ENCODE peak calls at places on chromosomes 6 and 20, in four cellular contexts. Y is endothelial cell of umbilical vein, X is uterus, P is sigmoid colon. U is an unnamed sample.

GRCh38 chr6:24854077-24854670 is 55.5 kb upstream of the ARMH2 start:
- DNase-seq in Y (no peak), X (no peak), P (no peak), U (no peak)

GRCh38 chr6:77620290-77620882 is 32.5 kb upstream of the MEI4 start:
- DNase-seq in Y (peak), X (no peak), P (no peak), U (no peak)

GRCh38 chr20:61371501-61372150 is 119.6 kb downstream of the CDH4 start:
- DNase-seq in Y (no peak), X (no peak), P (no peak), U (no peak)

GRCh38 chr6:25585225-25585624 is 66.8 kb upstream of the SCGN start:
- DNase-seq in Y (no peak), X (no peak), P (no peak), U (no peak)

GRCh38 chr6:152124432-152125074 is 317.1 kb downstream of the ESR1 start:
- DNase-seq in Y (peak), X (no peak), P (no peak), U (no peak)

GRCh38 chr20:49203011-49203410 is 14.9 kb upstream of the STAU1 start:
- DNase-seq in Y (no peak), X (no peak), P (peak), U (no peak)

GRCh38 chr20:48295966-48296421 is 510.7 kb upstream of the SULF2 start:
- DNase-seq in Y (peak), X (no peak), P (no peak), U (no peak)

GRCh38 chr6:77462359-77463307 is 658 bp downstream of the HTR1B start:
- DNase-seq in Y (peak), X (no peak), P (peak), U (no peak)

GRCh38 chr6:19827247-19827646 is 9.9 kb upstream of the ID4 start:
- DNase-seq in Y (no peak), X (no peak), P (no peak), U (no peak)

GRCh38 chr6:162705736-162706135 is 21.8 kb downstream of the PRKN start:
- DNase-seq in Y (no peak), X (no peak), P (no peak), U (no peak)

DNA sequence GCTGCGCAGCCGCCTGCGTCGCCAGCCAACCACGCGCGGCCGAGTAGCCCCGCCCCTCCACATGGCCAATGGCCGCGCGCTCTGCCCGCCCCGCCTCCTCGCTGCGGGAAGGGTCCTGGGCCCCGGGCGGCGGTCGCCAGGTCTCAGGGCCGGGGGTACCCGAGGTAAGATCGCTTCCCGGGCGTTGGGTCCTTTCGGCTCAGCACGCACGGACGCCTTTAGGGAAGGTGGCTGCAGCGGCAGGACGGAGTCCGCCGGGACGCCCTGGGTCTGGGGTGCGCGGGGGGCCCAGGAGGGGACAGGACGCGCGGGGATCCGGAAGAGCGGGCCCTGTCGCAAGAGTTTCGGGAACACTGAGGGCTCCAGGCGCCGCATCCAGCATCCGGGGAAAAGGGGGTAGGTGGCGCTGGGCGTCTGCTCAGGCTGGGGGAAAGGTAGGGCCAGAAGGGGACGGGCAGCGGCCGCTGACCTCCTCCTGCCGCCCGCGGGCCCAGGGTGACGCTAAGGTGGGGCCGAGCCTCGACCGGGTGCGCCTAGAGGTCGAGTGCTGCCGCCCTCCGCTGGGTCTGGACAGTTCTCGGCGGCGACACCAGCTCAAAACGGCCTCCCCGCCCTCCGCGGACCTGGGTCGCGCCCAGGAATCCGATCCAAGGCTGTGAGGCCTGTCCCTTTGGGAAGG is at the start of gene MAVS:
- DNase-seq in Y (peak), X (peak), P (peak), U (peak)
- TF ChIP-seq POLR2A in Y (peak), X (peak), P (peak), U (peak)

GRCh38 chr6:35599761-35600658 is 87.3 kb upstream of the TULP1 start:
- DNase-seq in Y (peak), X (no peak), P (no peak), U (no peak)

GRCh38 chr6:35603326-35604202 is 85.2 kb downstream of the FKBP5 start:
- DNase-seq in Y (peak), X (no peak), P (no peak), U (no peak)

GRCh38 chr6:35600659-35601125 is 88.0 kb upstream of the TULP1 start:
- DNase-seq in Y (peak), X (no peak), P (no peak), U (no peak)

GRCh38 chr6:35602133-35602946 is 86.4 kb downstream of the FKBP5 start:
- DNase-seq in Y (peak), X (peak), P (peak), U (no peak)

GRCh38 chr6:35601331-35602132 is 87.2 kb downstream of the FKBP5 start:
- DNase-seq in Y (peak), X (peak), P (peak), U (no peak)
- TF ChIP-seq POLR2A in Y (no peak), X (peak), P (no peak), U (no peak)

GRCh38 chr20:57708694-57709673 is 831 bp downstream of the PMEPA1 start:
- DNase-seq in Y (peak), X (peak), P (peak), U (no peak)

GRCh38 chr20:57710841-57711240 is 1.0 kb upstream of the PMEPA1 start:
- DNase-seq in Y (peak), X (no peak), P (no peak), U (no peak)

GRCh38 chr20:57711311-57711712 is 1.5 kb upstream of the PMEPA1 start:
- DNase-seq in Y (no peak), X (no peak), P (peak), U (no peak)

GRCh38 chr20:57711826-57712225 is 2.0 kb upstream of the PMEPA1 start:
- DNase-seq in Y (no peak), X (no peak), P (no peak), U (no peak)

DNA sequence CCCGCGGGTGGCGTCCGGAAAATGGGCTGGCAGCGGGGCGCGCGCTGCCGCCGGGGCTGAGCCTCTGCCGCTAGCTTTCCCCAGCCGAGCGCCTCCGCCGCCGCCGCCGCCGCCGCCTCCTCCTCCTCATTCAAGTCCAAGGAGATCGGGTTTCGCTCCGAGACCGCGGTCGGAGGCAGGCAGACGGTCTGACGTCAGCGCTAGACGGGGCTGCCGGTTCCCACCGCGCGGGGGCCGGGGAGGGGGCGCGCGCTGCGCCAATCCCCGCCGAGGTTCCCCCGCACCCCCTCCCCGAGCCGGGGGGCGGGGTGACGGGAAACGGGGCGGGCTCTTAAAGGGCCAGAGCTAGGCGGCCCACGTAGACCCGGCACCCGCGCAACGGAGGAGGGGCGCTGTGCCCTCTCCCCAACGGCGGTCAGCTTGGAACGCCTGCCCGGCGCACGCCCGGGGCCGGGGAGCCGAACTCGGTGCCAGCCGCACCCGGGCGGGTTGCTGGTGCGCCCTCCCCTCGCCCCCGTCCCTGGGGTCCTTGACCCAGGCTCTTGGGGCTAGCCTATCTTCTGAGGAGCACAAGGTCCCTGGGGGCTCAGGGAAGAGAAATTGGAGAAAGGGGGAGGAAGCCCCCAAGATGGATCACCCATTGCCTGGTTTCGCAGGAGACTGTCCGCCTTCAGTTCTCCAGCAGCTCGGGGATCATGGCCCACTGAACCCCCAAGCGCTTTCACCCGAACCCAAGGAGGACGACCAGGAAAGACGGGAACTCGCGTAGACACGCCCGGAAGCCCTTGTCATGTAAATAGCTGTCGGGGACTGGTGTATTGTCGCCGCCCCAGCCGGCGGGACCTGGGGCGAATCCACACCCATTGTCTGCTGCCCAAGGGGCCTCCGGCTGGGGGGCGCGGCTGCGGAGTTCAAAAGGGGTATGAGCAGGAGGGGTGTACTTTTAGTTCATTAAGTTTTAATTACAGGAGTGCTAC is at the start of gene PMEPA1:
- DNase-seq in Y (peak), X (peak), P (peak), U (peak)
- TF ChIP-seq POLR2A in Y (no peak), X (peak), P (peak), U (peak)

DNA sequence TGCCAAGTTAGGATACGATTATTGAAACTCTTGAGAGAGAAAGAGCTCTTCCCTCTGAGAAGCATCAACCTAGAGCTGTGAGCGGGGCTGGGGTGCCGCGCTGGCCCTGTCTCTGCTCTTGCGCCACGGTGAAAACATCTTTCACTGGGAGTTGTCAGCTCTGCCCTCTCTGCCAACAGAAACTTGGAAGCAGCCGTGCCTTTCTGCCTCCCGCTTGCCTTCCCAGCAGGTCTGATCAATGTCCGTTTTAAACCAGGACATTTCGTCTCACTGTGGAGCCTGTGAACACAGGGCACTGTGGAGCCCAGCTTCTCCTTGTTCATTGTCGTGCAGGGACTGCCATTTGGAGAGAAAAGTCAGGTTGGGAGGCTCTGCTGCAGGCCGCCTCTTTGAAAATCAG is 249.2 kb upstream of the PMEPA1 start:
- DNase-seq in Y (no peak), X (peak), P (peak), U (no peak)
- TF ChIP-seq POLR2A in Y (no peak), X (no peak), P (no peak), U (no peak)

DNA sequence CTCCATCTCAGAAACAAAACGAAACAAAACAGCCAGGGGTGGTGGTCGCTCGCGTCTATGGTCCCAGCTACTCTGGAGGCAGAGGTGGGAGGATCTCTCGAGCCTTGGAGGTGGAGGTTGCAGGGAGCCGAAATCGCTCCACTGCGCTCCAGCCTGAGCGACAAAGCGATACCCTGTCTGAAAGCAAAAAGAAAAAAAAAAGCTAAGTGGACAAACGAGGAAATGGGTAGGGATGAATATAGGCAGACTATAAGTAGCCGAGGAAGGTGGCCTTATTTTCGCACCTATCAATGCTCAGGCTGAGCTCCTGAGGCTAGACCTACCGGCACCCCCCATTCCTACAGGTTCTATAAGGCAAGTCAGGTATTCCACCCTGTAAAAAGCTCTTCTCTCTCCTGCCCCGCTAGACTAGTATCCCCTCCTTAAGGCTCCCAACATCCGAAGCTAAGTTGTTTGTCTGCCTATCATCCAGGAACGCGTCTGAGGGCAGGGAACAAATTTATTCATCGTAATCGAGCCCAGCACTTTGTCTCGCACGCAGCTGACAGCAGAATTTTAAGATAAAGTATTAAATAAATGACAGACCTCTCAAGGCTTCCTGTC is 591 bp upstream of the CASP8AP2 start:
- DNase-seq in Y (no peak), X (no peak), P (peak), U (no peak)
- TF ChIP-seq POLR2A in Y (peak), X (no peak), P (no peak), U (peak)

GRCh38 chr6:135853986-135854385 is 2.5 kb downstream of the PDE7B start:
- DNase-seq in Y (no peak), X (no peak), P (no peak), U (no peak)

GRCh38 chr6:135852775-135853174 is 1.3 kb downstream of the PDE7B start:
- DNase-seq in Y (no peak), X (no peak), P (no peak), U (no peak)

GRCh38 chr6:135853227-135853626 is 1.7 kb downstream of the PDE7B start:
- DNase-seq in Y (peak), X (no peak), P (no peak), U (no peak)

GRCh38 chr6:135850882-135851281 is 619 bp upstream of the PDE7B start:
- DNase-seq in Y (no peak), X (no peak), P (no peak), U (no peak)

GRCh38 chr6:135851442-135852271 is at the start of gene PDE7B:
- DNase-seq in Y (peak), X (peak), P (peak), U (peak)
- TF ChIP-seq POLR2A in Y (no peak), X (peak), P (peak), U (peak)

GRCh38 chr20:50393990-50394561 is 116.1 kb upstream of the PTPN1 start:
- DNase-seq in Y (no peak), X (no peak), P (no peak), U (no peak)

GRCh38 chr20:50395914-50396488 is 114.2 kb upstream of the PTPN1 start:
- DNase-seq in Y (no peak), X (no peak), P (no peak), U (no peak)

GRCh38 chr20:50396623-50397022 is 113.6 kb upstream of the PTPN1 start:
- DNase-seq in Y (no peak), X (no peak), P (no peak), U (no peak)

GRCh38 chr20:50394569-50394968 is 115.6 kb upstream of the PTPN1 start:
- DNase-seq in Y (no peak), X (no peak), P (no peak), U (no peak)

GRCh38 chr20:50395258-50395729 is 114.9 kb upstream of the PTPN1 start:
- DNase-seq in Y (no peak), X (peak), P (peak), U (peak)
- TF ChIP-seq POLR2A in Y (no peak), X (peak), P (peak), U (no peak)